ENCODE peak calls at places on chromosomes 16 and 17, in eight cellular contexts. One of them, this sample, is unnamed.

GRCh38 chr16:8885674-8886592 is 3.8 kb downstream of the LITAFD start:
- DNase-seq in WERI-Rb-1: peak; percentile 51
- DNase-seq in H1: no peak
- DNase-seq in CD4-positive, alpha-beta T cell: no peak
- DNase-seq in heart left ventricle: no peak
- DNase-seq in OCI-LY7: no peak
- DNase-seq in ovary: no peak
- DNase-seq in spleen: peak; percentile 72
- DNase-seq in this sample: peak; percentile 70

GRCh38 chr17:40349477-40350409 is 14.8 kb downstream of the GJD3 start:
- DNase-seq in WERI-Rb-1: no peak
- DNase-seq in H1: no peak
- DNase-seq in CD4-positive, alpha-beta T cell: no peak
- DNase-seq in heart left ventricle: no peak
- DNase-seq in OCI-LY7: no peak
- DNase-seq in ovary: peak; percentile 30
- DNase-seq in spleen: peak; percentile 72
- DNase-seq in this sample: peak; percentile 44

GRCh38 chr17:20171741-20172377 is 162.7 kb downstream of the SPECC1 start:
- DNase-seq in WERI-Rb-1: no peak
- DNase-seq in H1: no peak
- DNase-seq in CD4-positive, alpha-beta T cell: no peak
- DNase-seq in heart left ventricle: no peak
- DNase-seq in OCI-LY7: no peak
- DNase-seq in ovary: no peak
- DNase-seq in spleen: no peak
- DNase-seq in this sample: no peak

GRCh38 chr17:76584427-76585047 is 1.1 kb downstream of the ST6GALNAC2 start:
- DNase-seq in WERI-Rb-1: no peak
- DNase-seq in H1: no peak
- DNase-seq in CD4-positive, alpha-beta T cell: no peak
- DNase-seq in heart left ventricle: no peak
- DNase-seq in OCI-LY7: no peak
- DNase-seq in ovary: no peak
- DNase-seq in spleen: no peak
- DNase-seq in this sample: no peak

GRCh38 chr17:40536731-40537171 is 28.5 kb downstream of the CCR7 start:
- DNase-seq in WERI-Rb-1: no peak
- DNase-seq in H1: no peak
- DNase-seq in CD4-positive, alpha-beta T cell: no peak
- DNase-seq in heart left ventricle: no peak
- DNase-seq in OCI-LY7: no peak
- DNase-seq in ovary: peak; percentile 63
- DNase-seq in spleen: peak; percentile 75
- DNase-seq in this sample: peak; percentile 64

GRCh38 chr17:57906910-57907309 is 48.3 kb downstream of the CUEDC1 start:
- DNase-seq in WERI-Rb-1: peak; percentile 62
- DNase-seq in H1: no peak
- DNase-seq in CD4-positive, alpha-beta T cell: no peak
- DNase-seq in heart left ventricle: peak; percentile 14
- DNase-seq in OCI-LY7: no peak
- DNase-seq in ovary: no peak
- DNase-seq in spleen: no peak
- DNase-seq in this sample: no peak

GRCh38 chr16:78177927-78178326 is 78.5 kb downstream of the WWOX start:
- DNase-seq in WERI-Rb-1: no peak
- DNase-seq in H1: peak; percentile 8
- DNase-seq in CD4-positive, alpha-beta T cell: no peak
- DNase-seq in heart left ventricle: no peak
- DNase-seq in OCI-LY7: no peak
- DNase-seq in ovary: no peak
- DNase-seq in spleen: no peak
- DNase-seq in this sample: no peak

GRCh38 chr16:11016993-11017392 is 72.6 kb downstream of the CLEC16A start:
- DNase-seq in WERI-Rb-1: no peak
- DNase-seq in H1: no peak
- DNase-seq in CD4-positive, alpha-beta T cell: peak; percentile 3
- DNase-seq in heart left ventricle: peak; percentile 84
- DNase-seq in OCI-LY7: no peak
- DNase-seq in ovary: no peak
- DNase-seq in spleen: no peak
- DNase-seq in this sample: peak; percentile 84

GRCh38 chr16:72149676-72150464 is 22.1 kb downstream of the PMFBP1 start:
- DNase-seq in WERI-Rb-1: no peak
- DNase-seq in H1: no peak
- DNase-seq in CD4-positive, alpha-beta T cell: no peak
- DNase-seq in heart left ventricle: no peak
- DNase-seq in OCI-LY7: no peak
- DNase-seq in ovary: no peak
- DNase-seq in spleen: no peak
- DNase-seq in this sample: no peak

GRCh38 chr16:74865922-74866598 is 91.4 kb upstream of the FA2H start:
- DNase-seq in WERI-Rb-1: no peak
- DNase-seq in H1: peak; percentile 72
- DNase-seq in CD4-positive, alpha-beta T cell: no peak
- DNase-seq in heart left ventricle: no peak
- DNase-seq in OCI-LY7: no peak
- DNase-seq in ovary: no peak
- DNase-seq in spleen: no peak
- DNase-seq in this sample: no peak

GRCh38 chr17:58147930-58148434 is at the start of gene OR4D1:
- DNase-seq in WERI-Rb-1: no peak
- DNase-seq in H1: no peak
- DNase-seq in CD4-positive, alpha-beta T cell: no peak
- DNase-seq in heart left ventricle: no peak
- DNase-seq in OCI-LY7: no peak
- DNase-seq in ovary: no peak
- DNase-seq in spleen: no peak
- DNase-seq in this sample: no peak

GRCh38 chr17:42937712-42938596 is 26.3 kb downstream of the AARSD1 start:
- DNase-seq in WERI-Rb-1: peak; percentile 75
- DNase-seq in H1: peak; percentile 55
- DNase-seq in CD4-positive, alpha-beta T cell: no peak
- DNase-seq in heart left ventricle: no peak
- DNase-seq in OCI-LY7: peak; percentile 78
- DNase-seq in ovary: peak; percentile 54
- DNase-seq in spleen: no peak
- DNase-seq in this sample: peak; percentile 17

GRCh38 chr16:29808219-29808900 is 2.0 kb downstream of the MAZ start:
- DNase-seq in WERI-Rb-1: peak; percentile 53
- DNase-seq in H1: no peak
- DNase-seq in CD4-positive, alpha-beta T cell: no peak
- DNase-seq in heart left ventricle: no peak
- DNase-seq in OCI-LY7: no peak
- DNase-seq in ovary: peak; percentile 47
- DNase-seq in spleen: peak; percentile 85
- DNase-seq in this sample: no peak

GRCh38 chr17:7992516-7992915 is 9.9 kb upstream of the GUCY2D start:
- DNase-seq in WERI-Rb-1: no peak
- DNase-seq in H1: no peak
- DNase-seq in CD4-positive, alpha-beta T cell: no peak
- DNase-seq in heart left ventricle: no peak
- DNase-seq in OCI-LY7: no peak
- DNase-seq in ovary: no peak
- DNase-seq in spleen: no peak
- DNase-seq in this sample: no peak

GRCh38 chr17:57665696-57666095 is 79.4 kb downstream of the CCDC182 start:
- DNase-seq in WERI-Rb-1: peak; percentile 2
- DNase-seq in H1: no peak
- DNase-seq in CD4-positive, alpha-beta T cell: no peak
- DNase-seq in heart left ventricle: no peak
- DNase-seq in OCI-LY7: no peak
- DNase-seq in ovary: peak; percentile 17
- DNase-seq in spleen: peak; percentile 61
- DNase-seq in this sample: no peak

GRCh38 chr17:47895254-47895855 is 681 bp upstream of the SP2 start:
- DNase-seq in WERI-Rb-1: peak; percentile 58
- DNase-seq in H1: no peak
- DNase-seq in CD4-positive, alpha-beta T cell: peak; percentile 20
- DNase-seq in heart left ventricle: peak; percentile 58
- DNase-seq in OCI-LY7: peak; percentile 42
- DNase-seq in ovary: peak; percentile 55
- DNase-seq in spleen: peak; percentile 93
- DNase-seq in this sample: no peak

DNA sequence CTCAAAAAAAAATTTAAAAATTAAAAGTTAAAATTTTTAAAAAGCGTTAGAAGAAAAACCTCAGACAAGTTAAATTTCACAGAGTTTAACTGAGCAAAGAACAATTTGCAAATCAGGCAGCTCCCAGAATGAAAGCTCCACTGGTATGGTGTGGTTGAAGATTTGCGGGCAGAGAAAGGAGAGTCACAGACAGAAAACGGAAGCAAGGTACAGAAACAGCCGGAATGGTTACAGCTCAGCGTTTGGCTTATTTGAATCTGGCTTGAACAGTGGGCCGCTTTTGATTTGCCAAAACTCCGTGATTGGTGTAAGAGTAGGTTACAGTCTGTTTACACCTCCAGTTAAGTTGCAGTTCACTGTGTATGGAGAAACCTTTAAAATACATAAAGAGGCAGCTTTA is 297.1 kb downstream of the HS3ST4 start:
- DNase-seq in WERI-Rb-1: no peak
- DNase-seq in H1: no peak
- DNase-seq in CD4-positive, alpha-beta T cell: no peak
- DNase-seq in heart left ventricle: no peak
- DNase-seq in OCI-LY7: no peak
- DNase-seq in ovary: no peak
- DNase-seq in spleen: no peak
- DNase-seq in this sample: no peak
- H3K27ac ChIP-seq in WERI-Rb-1: no peak overlapping the region
- H3K27ac ChIP-seq in H1: no peak overlapping the region
- H3K27ac ChIP-seq in CD4-positive, alpha-beta T cell: no peak overlapping the region
- H3K27ac ChIP-seq in heart left ventricle: no peak overlapping the region
- H3K27ac ChIP-seq in OCI-LY7: no peak overlapping the region
- H3K27ac ChIP-seq in ovary: no peak overlapping the region
- H3K27ac ChIP-seq in spleen: no peak overlapping the region
- H3K27ac ChIP-seq in this sample: no peak overlapping the region

DNA sequence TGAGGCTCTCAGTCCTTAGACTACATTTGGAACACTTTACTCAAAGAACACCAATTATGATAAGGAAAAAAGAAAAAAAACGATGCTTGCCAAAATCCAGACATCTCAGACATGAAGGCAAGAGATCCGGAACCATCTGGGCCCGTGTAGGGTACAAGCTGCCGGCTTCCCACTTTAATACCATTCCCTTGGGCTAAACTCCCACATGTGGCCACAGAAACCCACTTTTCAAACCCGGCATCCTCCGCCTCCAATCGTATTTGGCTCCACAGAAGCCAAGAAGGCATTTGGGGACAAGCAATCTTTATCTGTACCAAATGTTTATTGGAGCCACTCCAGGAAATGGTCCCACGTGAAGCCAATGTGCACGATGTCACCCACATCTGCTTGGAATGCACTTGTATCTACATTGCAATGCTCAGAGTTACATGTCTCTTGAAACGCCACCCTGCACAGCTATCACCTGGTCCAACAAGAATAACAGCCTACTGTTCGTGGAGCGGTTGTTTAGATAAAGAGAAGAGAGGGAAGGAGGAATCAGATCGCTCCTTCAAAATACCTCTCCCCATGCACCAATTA is 33.5 kb downstream of the XYLT1 start:
- DNase-seq in WERI-Rb-1: no peak
- DNase-seq in H1: no peak
- DNase-seq in CD4-positive, alpha-beta T cell: no peak
- DNase-seq in heart left ventricle: no peak
- DNase-seq in OCI-LY7: no peak
- DNase-seq in ovary: no peak
- DNase-seq in spleen: no peak
- DNase-seq in this sample: no peak
- H3K27ac ChIP-seq in WERI-Rb-1: no peak overlapping the region
- H3K27ac ChIP-seq in H1: no peak overlapping the region
- H3K27ac ChIP-seq in CD4-positive, alpha-beta T cell: no peak overlapping the region
- H3K27ac ChIP-seq in heart left ventricle: no peak overlapping the region
- H3K27ac ChIP-seq in OCI-LY7: no peak overlapping the region
- H3K27ac ChIP-seq in ovary: no peak overlapping the region
- H3K27ac ChIP-seq in spleen: no peak overlapping the region
- H3K27ac ChIP-seq in this sample: no peak overlapping the region

DNA sequence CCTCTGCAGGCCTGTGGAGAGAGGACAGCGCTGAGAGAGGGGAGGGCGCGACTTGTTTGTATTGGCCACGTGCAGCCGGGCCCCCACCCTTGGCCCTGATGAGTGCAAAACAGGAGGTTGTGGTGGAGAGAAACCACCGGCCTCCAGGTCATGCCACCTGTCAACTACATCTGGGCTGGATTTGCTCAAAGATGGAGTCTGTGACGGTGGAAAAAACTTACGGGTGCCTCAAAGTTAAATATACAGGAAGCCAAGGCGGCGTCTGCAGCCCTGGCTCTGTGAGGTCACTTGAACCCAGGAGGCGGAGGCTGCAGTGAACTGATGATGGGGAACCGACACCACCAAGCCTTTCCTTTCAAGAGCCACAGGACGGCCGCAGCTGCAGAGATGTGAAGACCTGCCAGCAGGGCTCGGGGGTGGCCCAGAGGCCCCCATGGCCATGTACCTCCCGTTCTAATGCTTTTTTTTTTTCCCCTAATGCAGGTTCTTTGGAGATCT is 15.6 kb downstream of the C16orf74 start:
- DNase-seq in WERI-Rb-1: no peak
- DNase-seq in H1: no peak
- DNase-seq in CD4-positive, alpha-beta T cell: peak; percentile 51
- DNase-seq in heart left ventricle: no peak
- DNase-seq in OCI-LY7: peak; percentile 88
- DNase-seq in ovary: no peak
- DNase-seq in spleen: peak; percentile 89
- DNase-seq in this sample: no peak
- H3K27ac ChIP-seq in WERI-Rb-1: no peak overlapping the region
- H3K27ac ChIP-seq in H1: no peak overlapping the region
- H3K27ac ChIP-seq in CD4-positive, alpha-beta T cell: no peak overlapping the region
- H3K27ac ChIP-seq in heart left ventricle: no peak overlapping the region
- H3K27ac ChIP-seq in OCI-LY7: peak overlapping the region; percentile 60
- H3K27ac ChIP-seq in ovary: no peak overlapping the region
- H3K27ac ChIP-seq in spleen: no peak overlapping the region
- H3K27ac ChIP-seq in this sample: no peak overlapping the region

DNA sequence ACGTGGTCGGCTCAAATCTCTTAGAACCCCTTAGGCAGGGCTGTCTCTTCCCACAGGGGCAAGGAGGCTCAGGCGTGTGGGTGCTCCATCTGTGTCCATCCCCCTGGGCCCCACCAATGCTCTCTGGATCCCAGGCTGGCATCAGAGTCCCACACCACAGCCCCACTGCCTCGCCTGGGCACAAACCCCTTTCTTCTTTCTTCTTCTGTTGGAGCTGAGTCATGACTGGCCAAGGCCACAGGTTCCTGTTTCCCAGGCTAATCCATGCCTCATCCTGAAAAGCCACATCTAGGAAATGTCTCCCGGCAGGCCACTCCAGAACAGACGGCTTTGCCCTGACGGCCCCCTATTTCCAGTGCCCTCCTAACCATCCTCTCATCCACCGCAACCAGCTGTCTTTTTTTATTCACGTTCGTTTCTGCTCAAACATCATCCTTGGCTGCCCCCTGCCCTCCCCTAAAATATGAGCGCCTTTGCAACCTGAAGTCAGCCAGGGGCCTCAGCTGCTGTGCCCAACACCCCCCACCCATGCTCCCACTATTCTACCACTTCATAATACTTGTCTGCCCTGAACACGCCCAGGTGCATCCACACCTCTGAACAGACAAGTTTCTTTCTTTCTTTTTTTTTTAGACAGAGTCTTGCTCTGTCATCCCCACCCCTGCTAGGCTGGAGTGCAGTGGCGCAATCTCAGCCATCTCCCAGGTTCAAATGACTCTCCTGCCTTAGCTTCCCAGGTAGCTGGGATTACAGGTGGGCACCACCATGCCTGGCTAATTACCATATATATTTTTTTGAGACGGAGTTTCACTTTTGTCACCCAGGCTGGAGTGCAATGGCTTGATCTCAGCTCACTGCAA is 27.0 kb downstream of the CEP295NL start:
- DNase-seq in WERI-Rb-1: peak; percentile 71
- DNase-seq in H1: no peak
- DNase-seq in CD4-positive, alpha-beta T cell: no peak
- DNase-seq in heart left ventricle: no peak
- DNase-seq in OCI-LY7: no peak
- DNase-seq in ovary: no peak
- DNase-seq in spleen: no peak
- DNase-seq in this sample: no peak
- H3K27ac ChIP-seq in WERI-Rb-1: peak overlapping the region; percentile 84
- H3K27ac ChIP-seq in H1: no peak overlapping the region
- H3K27ac ChIP-seq in CD4-positive, alpha-beta T cell: no peak overlapping the region
- H3K27ac ChIP-seq in heart left ventricle: no peak overlapping the region
- H3K27ac ChIP-seq in OCI-LY7: no peak overlapping the region
- H3K27ac ChIP-seq in ovary: no peak overlapping the region
- H3K27ac ChIP-seq in spleen: peak overlapping the region; percentile 64
- H3K27ac ChIP-seq in this sample: peak overlapping the region; percentile 30

This sample was measured in psoas muscle.